ENCODE peak calls at places on chromosome 22, in six cellular contexts. N, A, R, X, M and J are unnamed samples.

GRCh38 chr22:50504245-50505211 is 3.0 kb downstream of the LMF2 start:
- DNase-seq in R (no peak), N (no peak), M (no peak), X (no peak), A (no peak), J (no peak)

GRCh38 chr22:32407936-32408335 is 4.1 kb downstream of the RTCB start:
- DNase-seq in A (no peak), M (no peak), R (no peak), N (no peak), X (no peak), J (no peak)

GRCh38 chr22:49733631-49734030 is 94.0 kb downstream of the BRD1 start:
- DNase-seq in A (no peak), X (no peak), R (no peak), M (no peak), N (no peak), J (no peak)

GRCh38 chr22:19909350-19910179 is 32.0 kb upstream of the COMT start:
- DNase-seq in M (peak), A (peak), N (peak), R (peak), X (peak), J (peak)

GRCh38 chr22:44738347-44738715 is 14.0 kb upstream of the ARHGAP8 start:
- DNase-seq in R (no peak), N (peak), A (peak), M (no peak), X (no peak), J (no peak)

GRCh38 chr22:44154431-44154942 is 26.2 kb upstream of the PARVG start:
- DNase-seq in X (no peak), N (no peak), R (no peak), A (no peak), M (no peak), J (no peak)

GRCh38 chr22:20607157-20607907 is 99.9 kb downstream of the MED15 start:
- DNase-seq in N (no peak), R (no peak), M (no peak), X (peak), A (peak), J (peak)

GRCh38 chr22:49825944-49826602 is 1.6 kb downstream of the BRD1 start:
- DNase-seq in R (no peak), A (no peak), M (peak), X (no peak), N (peak), J (no peak)